ENCODE peak calls at places on chromosomes 5 and 9, in six cellular contexts. Q is omental fat pad, F is adrenal gland, S is cardiac fibroblast, B is COR-L47, G is T-helper 9 cell. M is an unnamed sample.
A peak's percentile ranks its signal among the peaks of the same experiment; 100 is the strongest.

GRCh38 chr9:81490605-81491331 is 198.6 kb downstream of the TLE1 start:
- DNase-seq in Q (no peak), F (no peak), S (peak; percentile 36), B (no peak), G (no peak), M (no peak)

GRCh38 chr5:30355675-30356074 is 837.8 kb upstream of the CDH6 start:
- DNase-seq in Q (no peak), F (no peak), S (no peak), B (no peak), G (no peak), M (no peak)

GRCh38 chr5:3661755-3662296 is 66.2 kb downstream of the IRX1 start:
- DNase-seq in Q (no peak), F (no peak), S (no peak), B (no peak), G (no peak), M (no peak)

GRCh38 chr9:121889990-121890563 is 203.0 kb downstream of the TTLL11 start:
- DNase-seq in Q (no peak), F (no peak), S (no peak), B (no peak), G (no peak), M (no peak)

GRCh38 chr5:51043740-51044139 is 339.5 kb upstream of the ISL1 start:
- DNase-seq in Q (no peak), F (no peak), S (no peak), B (no peak), G (no peak), M (no peak)

GRCh38 chr5:77181173-77181572 is 29.3 kb upstream of the PDE8B start:
- DNase-seq in Q (no peak), F (no peak), S (no peak), B (no peak), G (no peak), M (peak; percentile 55)

GRCh38 chr5:133934822-133935793 is 33.3 kb downstream of the C5orf15 start:
- DNase-seq in Q (no peak), F (no peak), S (no peak), B (peak; percentile 61), G (no peak), M (no peak)

GRCh38 chr9:124191691-124192208 is 66.0 kb upstream of the NEK6 start:
- DNase-seq in Q (no peak), F (no peak), S (no peak), B (no peak), G (no peak), M (no peak)

GRCh38 chr5:145347026-145347616 is 488.0 kb downstream of the PRELID2 start:
- DNase-seq in Q (no peak), F (no peak), S (peak; percentile 78), B (peak; percentile 6), G (no peak), M (no peak)

GRCh38 chr5:16461782-16462181 is 3.8 kb downstream of the ZNF622 start:
- DNase-seq in Q (no peak), F (no peak), S (peak; percentile 78), B (no peak), G (no peak), M (no peak)

GRCh38 chr5:147290261-147290660 is 55.4 kb downstream of the STK32A start:
- DNase-seq in Q (no peak), F (no peak), S (no peak), B (peak; percentile 37), G (no peak), M (no peak)

GRCh38 chr9:115668506-115668905 is 485.1 kb upstream of the PAPPA start:
- DNase-seq in Q (no peak), F (no peak), S (peak; percentile 85), B (no peak), G (no peak), M (no peak)

GRCh38 chr5:165882099-165882498 is 2376.7 kb downstream of the MAT2B start:
- DNase-seq in Q (no peak), F (no peak), S (no peak), B (no peak), G (no peak), M (no peak)

GRCh38 chr9:98432134-98432533 is 176.7 kb upstream of the TBC1D2 start:
- DNase-seq in Q (no peak), F (no peak), S (no peak), B (no peak), G (no peak), M (no peak)

GRCh38 chr5:132687995-132688394 is 14.2 kb downstream of the IL4 start:
- DNase-seq in Q (no peak), F (no peak), S (no peak), B (no peak), G (peak; percentile 11), M (no peak)

GRCh38 chr5:50711280-50711679 is 44.8 kb downstream of the PARP8 start:
- DNase-seq in Q (no peak), F (peak; percentile 49), S (peak; percentile 1), B (no peak), G (peak; percentile 38), M (no peak)

GRCh38 chr5:146007270-146007669 is 70.9 kb downstream of the SH3RF2 start:
- DNase-seq in Q (no peak), F (peak; percentile 30), S (peak; percentile 4), B (no peak), G (no peak), M (no peak)

GRCh38 chr5:175922192-175922885 is 45.8 kb downstream of the THOC3 start:
- DNase-seq in Q (no peak), F (no peak), S (peak; percentile 67), B (no peak), G (no peak), M (no peak)

GRCh38 chr9:120382453-120382852 is 197.5 kb downstream of the CDK5RAP2 start:
- DNase-seq in Q (no peak), F (no peak), S (no peak), B (no peak), G (no peak), M (no peak)

GRCh38 chr5:65805082-65805481 is 83.1 kb downstream of the NLN start:
- DNase-seq in Q (no peak), F (no peak), S (no peak), B (no peak), G (no peak), M (no peak)

M was measured in kidney.